ENCODE peak calls at places on chromosomes 12 and 14, in eight cellular contexts. One of them, this sample, is unnamed.

GRCh38 chr12:13114251-13115052 is 11.0 kb upstream of the GSG1 start:
- DNase-seq in neural progenitor cell: peak
- DNase-seq in stimulated activated naive CD8-positive, alpha-beta T cell treated with anti-CD3 and anti-CD28 coated beads, Interleukin-15, amount 100 ng/mL, for 72 hours: no peak
- DNase-seq in HFF-Myc: no peak
- DNase-seq in NT2/D1: no peak
- DNase-seq in stimulated activated CD4-positive, alpha-beta T cell treated with anti-CD3 and anti-CD28 coated beads, Interleukin-12 subunit alpha, Interleukin-12 subunit beta, amount 100 ng/mL, for 24 hours: no peak
- DNase-seq in left colon: no peak
- DNase-seq in fibroblast of gingiva: no peak
- DNase-seq in this sample: no peak

GRCh38 chr12:38411426-38411825 is 94.9 kb downstream of the ALG10B start:
- DNase-seq in left colon: no peak
- DNase-seq in HFF-Myc: no peak
- DNase-seq in stimulated activated naive CD8-positive, alpha-beta T cell treated with anti-CD3 and anti-CD28 coated beads, Interleukin-15, amount 100 ng/mL, for 72 hours: no peak
- DNase-seq in fibroblast of gingiva: no peak
- DNase-seq in neural progenitor cell: no peak
- DNase-seq in stimulated activated CD4-positive, alpha-beta T cell treated with anti-CD3 and anti-CD28 coated beads, Interleukin-12 subunit alpha, Interleukin-12 subunit beta, amount 100 ng/mL, for 24 hours: no peak
- DNase-seq in NT2/D1: no peak
- DNase-seq in this sample: no peak

GRCh38 chr12:50218386-50218785 is 51.2 kb upstream of the CERS5 start:
- DNase-seq in HFF-Myc: no peak
- DNase-seq in stimulated activated CD4-positive, alpha-beta T cell treated with anti-CD3 and anti-CD28 coated beads, Interleukin-12 subunit alpha, Interleukin-12 subunit beta, amount 100 ng/mL, for 24 hours: no peak
- DNase-seq in fibroblast of gingiva: no peak
- DNase-seq in neural progenitor cell: no peak
- DNase-seq in NT2/D1: no peak
- DNase-seq in left colon: no peak
- DNase-seq in stimulated activated naive CD8-positive, alpha-beta T cell treated with anti-CD3 and anti-CD28 coated beads, Interleukin-15, amount 100 ng/mL, for 72 hours: no peak
- DNase-seq in this sample: no peak

GRCh38 chr14:91310620-91311283 is 66.2 kb upstream of the GPR68 start:
- DNase-seq in neural progenitor cell: no peak
- DNase-seq in left colon: no peak
- DNase-seq in HFF-Myc: no peak
- DNase-seq in fibroblast of gingiva: no peak
- DNase-seq in stimulated activated CD4-positive, alpha-beta T cell treated with anti-CD3 and anti-CD28 coated beads, Interleukin-12 subunit alpha, Interleukin-12 subunit beta, amount 100 ng/mL, for 24 hours: no peak
- DNase-seq in NT2/D1: no peak
- DNase-seq in stimulated activated naive CD8-positive, alpha-beta T cell treated with anti-CD3 and anti-CD28 coated beads, Interleukin-15, amount 100 ng/mL, for 72 hours: no peak
- DNase-seq in this sample: no peak

GRCh38 chr12:131833896-131834641 is 5.9 kb downstream of the MMP17 start:
- DNase-seq in HFF-Myc: no peak
- DNase-seq in stimulated activated CD4-positive, alpha-beta T cell treated with anti-CD3 and anti-CD28 coated beads, Interleukin-12 subunit alpha, Interleukin-12 subunit beta, amount 100 ng/mL, for 24 hours: no peak
- DNase-seq in stimulated activated naive CD8-positive, alpha-beta T cell treated with anti-CD3 and anti-CD28 coated beads, Interleukin-15, amount 100 ng/mL, for 72 hours: no peak
- DNase-seq in neural progenitor cell: peak
- DNase-seq in fibroblast of gingiva: no peak
- DNase-seq in left colon: no peak
- DNase-seq in NT2/D1: no peak
- DNase-seq in this sample: no peak

GRCh38 chr14:89298056-89298834 is 118.8 kb downstream of the FOXN3 start:
- DNase-seq in left colon: no peak
- DNase-seq in HFF-Myc: no peak
- DNase-seq in fibroblast of gingiva: no peak
- DNase-seq in stimulated activated naive CD8-positive, alpha-beta T cell treated with anti-CD3 and anti-CD28 coated beads, Interleukin-15, amount 100 ng/mL, for 72 hours: no peak
- DNase-seq in NT2/D1: no peak
- DNase-seq in stimulated activated CD4-positive, alpha-beta T cell treated with anti-CD3 and anti-CD28 coated beads, Interleukin-12 subunit alpha, Interleukin-12 subunit beta, amount 100 ng/mL, for 24 hours: no peak
- DNase-seq in neural progenitor cell: no peak
- DNase-seq in this sample: no peak

GRCh38 chr12:19915392-19916192 is 452.7 kb upstream of the PDE3A start:
- DNase-seq in stimulated activated CD4-positive, alpha-beta T cell treated with anti-CD3 and anti-CD28 coated beads, Interleukin-12 subunit alpha, Interleukin-12 subunit beta, amount 100 ng/mL, for 24 hours: no peak
- DNase-seq in fibroblast of gingiva: peak
- DNase-seq in HFF-Myc: peak
- DNase-seq in neural progenitor cell: peak
- DNase-seq in stimulated activated naive CD8-positive, alpha-beta T cell treated with anti-CD3 and anti-CD28 coated beads, Interleukin-15, amount 100 ng/mL, for 72 hours: no peak
- DNase-seq in left colon: no peak
- DNase-seq in NT2/D1: peak
- DNase-seq in this sample: no peak

GRCh38 chr14:103568952-103569351 is 6.2 kb downstream of the COA8 start:
- DNase-seq in HFF-Myc: no peak
- DNase-seq in fibroblast of gingiva: no peak
- DNase-seq in left colon: no peak
- DNase-seq in stimulated activated naive CD8-positive, alpha-beta T cell treated with anti-CD3 and anti-CD28 coated beads, Interleukin-15, amount 100 ng/mL, for 72 hours: no peak
- DNase-seq in stimulated activated CD4-positive, alpha-beta T cell treated with anti-CD3 and anti-CD28 coated beads, Interleukin-12 subunit alpha, Interleukin-12 subunit beta, amount 100 ng/mL, for 24 hours: no peak
- DNase-seq in neural progenitor cell: no peak
- DNase-seq in NT2/D1: no peak
- DNase-seq in this sample: no peak

GRCh38 chr14:69428289-69428998 is 30.0 kb downstream of the SLC39A9 start:
- DNase-seq in neural progenitor cell: no peak
- DNase-seq in left colon: no peak
- DNase-seq in HFF-Myc: no peak
- DNase-seq in stimulated activated naive CD8-positive, alpha-beta T cell treated with anti-CD3 and anti-CD28 coated beads, Interleukin-15, amount 100 ng/mL, for 72 hours: no peak
- DNase-seq in NT2/D1: no peak
- DNase-seq in fibroblast of gingiva: no peak
- DNase-seq in stimulated activated CD4-positive, alpha-beta T cell treated with anti-CD3 and anti-CD28 coated beads, Interleukin-12 subunit alpha, Interleukin-12 subunit beta, amount 100 ng/mL, for 24 hours: no peak
- DNase-seq in this sample: no peak

GRCh38 chr12:34406996-34407300 is 384.7 kb downstream of the ALG10 start:
- DNase-seq in stimulated activated naive CD8-positive, alpha-beta T cell treated with anti-CD3 and anti-CD28 coated beads, Interleukin-15, amount 100 ng/mL, for 72 hours: no peak
- DNase-seq in fibroblast of gingiva: no peak
- DNase-seq in NT2/D1: no peak
- DNase-seq in HFF-Myc: no peak
- DNase-seq in stimulated activated CD4-positive, alpha-beta T cell treated with anti-CD3 and anti-CD28 coated beads, Interleukin-12 subunit alpha, Interleukin-12 subunit beta, amount 100 ng/mL, for 24 hours: no peak
- DNase-seq in neural progenitor cell: no peak
- DNase-seq in left colon: no peak
- DNase-seq in this sample: no peak

GRCh38 chr12:105212431-105212830 is 23.5 kb downstream of the APPL2 start:
- DNase-seq in stimulated activated CD4-positive, alpha-beta T cell treated with anti-CD3 and anti-CD28 coated beads, Interleukin-12 subunit alpha, Interleukin-12 subunit beta, amount 100 ng/mL, for 24 hours: no peak
- DNase-seq in NT2/D1: no peak
- DNase-seq in stimulated activated naive CD8-positive, alpha-beta T cell treated with anti-CD3 and anti-CD28 coated beads, Interleukin-15, amount 100 ng/mL, for 72 hours: no peak
- DNase-seq in left colon: no peak
- DNase-seq in neural progenitor cell: no peak
- DNase-seq in HFF-Myc: no peak
- DNase-seq in fibroblast of gingiva: peak
- DNase-seq in this sample: no peak

GRCh38 chr12:110436231-110436630 is 13.9 kb downstream of the ARPC3 start:
- DNase-seq in HFF-Myc: no peak
- DNase-seq in stimulated activated CD4-positive, alpha-beta T cell treated with anti-CD3 and anti-CD28 coated beads, Interleukin-12 subunit alpha, Interleukin-12 subunit beta, amount 100 ng/mL, for 24 hours: no peak
- DNase-seq in fibroblast of gingiva: no peak
- DNase-seq in left colon: no peak
- DNase-seq in stimulated activated naive CD8-positive, alpha-beta T cell treated with anti-CD3 and anti-CD28 coated beads, Interleukin-15, amount 100 ng/mL, for 72 hours: no peak
- DNase-seq in neural progenitor cell: no peak
- DNase-seq in NT2/D1: no peak
- DNase-seq in this sample: no peak

GRCh38 chr12:121990692-121991603 is 30.7 kb upstream of the BCL7A start:
- DNase-seq in left colon: no peak
- DNase-seq in stimulated activated naive CD8-positive, alpha-beta T cell treated with anti-CD3 and anti-CD28 coated beads, Interleukin-15, amount 100 ng/mL, for 72 hours: peak
- DNase-seq in stimulated activated CD4-positive, alpha-beta T cell treated with anti-CD3 and anti-CD28 coated beads, Interleukin-12 subunit alpha, Interleukin-12 subunit beta, amount 100 ng/mL, for 24 hours: peak
- DNase-seq in HFF-Myc: peak
- DNase-seq in neural progenitor cell: no peak
- DNase-seq in NT2/D1: no peak
- DNase-seq in fibroblast of gingiva: peak
- DNase-seq in this sample: no peak

GRCh38 chr12:109833307-109834189 is at the start of gene TRPV4:
- DNase-seq in stimulated activated CD4-positive, alpha-beta T cell treated with anti-CD3 and anti-CD28 coated beads, Interleukin-12 subunit alpha, Interleukin-12 subunit beta, amount 100 ng/mL, for 24 hours: no peak
- DNase-seq in neural progenitor cell: peak
- DNase-seq in fibroblast of gingiva: peak
- DNase-seq in stimulated activated naive CD8-positive, alpha-beta T cell treated with anti-CD3 and anti-CD28 coated beads, Interleukin-15, amount 100 ng/mL, for 72 hours: no peak
- DNase-seq in HFF-Myc: no peak
- DNase-seq in left colon: no peak
- DNase-seq in NT2/D1: peak
- DNase-seq in this sample: no peak

GRCh38 chr12:13347241-13348043 is 150.9 kb downstream of the EMP1 start:
- DNase-seq in HFF-Myc: peak
- DNase-seq in stimulated activated naive CD8-positive, alpha-beta T cell treated with anti-CD3 and anti-CD28 coated beads, Interleukin-15, amount 100 ng/mL, for 72 hours: peak
- DNase-seq in fibroblast of gingiva: peak
- DNase-seq in NT2/D1: no peak
- DNase-seq in left colon: no peak
- DNase-seq in neural progenitor cell: no peak
- DNase-seq in stimulated activated CD4-positive, alpha-beta T cell treated with anti-CD3 and anti-CD28 coated beads, Interleukin-12 subunit alpha, Interleukin-12 subunit beta, amount 100 ng/mL, for 24 hours: peak
- DNase-seq in this sample: no peak

GRCh38 chr12:6703631-6704030 is 3.0 kb upstream of the PIANP start:
- DNase-seq in fibroblast of gingiva: no peak
- DNase-seq in HFF-Myc: no peak
- DNase-seq in stimulated activated naive CD8-positive, alpha-beta T cell treated with anti-CD3 and anti-CD28 coated beads, Interleukin-15, amount 100 ng/mL, for 72 hours: no peak
- DNase-seq in left colon: no peak
- DNase-seq in neural progenitor cell: peak
- DNase-seq in NT2/D1: no peak
- DNase-seq in stimulated activated CD4-positive, alpha-beta T cell treated with anti-CD3 and anti-CD28 coated beads, Interleukin-12 subunit alpha, Interleukin-12 subunit beta, amount 100 ng/mL, for 24 hours: no peak
- DNase-seq in this sample: no peak

GRCh38 chr14:52835122-52835903 is 43.9 kb upstream of the GNPNAT1 start:
- DNase-seq in stimulated activated naive CD8-positive, alpha-beta T cell treated with anti-CD3 and anti-CD28 coated beads, Interleukin-15, amount 100 ng/mL, for 72 hours: no peak
- DNase-seq in stimulated activated CD4-positive, alpha-beta T cell treated with anti-CD3 and anti-CD28 coated beads, Interleukin-12 subunit alpha, Interleukin-12 subunit beta, amount 100 ng/mL, for 24 hours: no peak
- DNase-seq in NT2/D1: peak
- DNase-seq in HFF-Myc: no peak
- DNase-seq in left colon: no peak
- DNase-seq in neural progenitor cell: peak
- DNase-seq in fibroblast of gingiva: peak
- DNase-seq in this sample: no peak

GRCh38 chr12:39958377-39958776 is 147.5 kb downstream of the SLC2A13 start:
- DNase-seq in stimulated activated naive CD8-positive, alpha-beta T cell treated with anti-CD3 and anti-CD28 coated beads, Interleukin-15, amount 100 ng/mL, for 72 hours: no peak
- DNase-seq in stimulated activated CD4-positive, alpha-beta T cell treated with anti-CD3 and anti-CD28 coated beads, Interleukin-12 subunit alpha, Interleukin-12 subunit beta, amount 100 ng/mL, for 24 hours: no peak
- DNase-seq in NT2/D1: no peak
- DNase-seq in neural progenitor cell: peak
- DNase-seq in HFF-Myc: no peak
- DNase-seq in left colon: no peak
- DNase-seq in fibroblast of gingiva: no peak
- DNase-seq in this sample: no peak

GRCh38 chr14:94447986-94448808 is 4.4 kb downstream of the SERPINA11 start:
- DNase-seq in fibroblast of gingiva: no peak
- DNase-seq in NT2/D1: no peak
- DNase-seq in stimulated activated CD4-positive, alpha-beta T cell treated with anti-CD3 and anti-CD28 coated beads, Interleukin-12 subunit alpha, Interleukin-12 subunit beta, amount 100 ng/mL, for 24 hours: no peak
- DNase-seq in neural progenitor cell: no peak
- DNase-seq in HFF-Myc: no peak
- DNase-seq in left colon: no peak
- DNase-seq in stimulated activated naive CD8-positive, alpha-beta T cell treated with anti-CD3 and anti-CD28 coated beads, Interleukin-15, amount 100 ng/mL, for 72 hours: no peak
- DNase-seq in this sample: no peak

GRCh38 chr14:30673071-30673470 is 51.0 kb downstream of the SCFD1 start:
- DNase-seq in stimulated activated CD4-positive, alpha-beta T cell treated with anti-CD3 and anti-CD28 coated beads, Interleukin-12 subunit alpha, Interleukin-12 subunit beta, amount 100 ng/mL, for 24 hours: no peak
- DNase-seq in fibroblast of gingiva: peak
- DNase-seq in stimulated activated naive CD8-positive, alpha-beta T cell treated with anti-CD3 and anti-CD28 coated beads, Interleukin-15, amount 100 ng/mL, for 72 hours: no peak
- DNase-seq in neural progenitor cell: no peak
- DNase-seq in HFF-Myc: no peak
- DNase-seq in NT2/D1: no peak
- DNase-seq in left colon: no peak
- DNase-seq in this sample: no peak

GRCh38 chr12:6584293-6584692 is 16.2 kb upstream of the NOP2 start:
- DNase-seq in neural progenitor cell: no peak
- DNase-seq in fibroblast of gingiva: no peak
- DNase-seq in stimulated activated CD4-positive, alpha-beta T cell treated with anti-CD3 and anti-CD28 coated beads, Interleukin-12 subunit alpha, Interleukin-12 subunit beta, amount 100 ng/mL, for 24 hours: no peak
- DNase-seq in left colon: no peak
- DNase-seq in stimulated activated naive CD8-positive, alpha-beta T cell treated with anti-CD3 and anti-CD28 coated beads, Interleukin-15, amount 100 ng/mL, for 72 hours: no peak
- DNase-seq in NT2/D1: no peak
- DNase-seq in HFF-Myc: no peak
- DNase-seq in this sample: no peak

GRCh38 chr12:109723311-109723791 is 9.7 kb downstream of the FAM222A start:
- DNase-seq in HFF-Myc: no peak
- DNase-seq in neural progenitor cell: no peak
- DNase-seq in stimulated activated CD4-positive, alpha-beta T cell treated with anti-CD3 and anti-CD28 coated beads, Interleukin-12 subunit alpha, Interleukin-12 subunit beta, amount 100 ng/mL, for 24 hours: no peak
- DNase-seq in left colon: peak
- DNase-seq in NT2/D1: no peak
- DNase-seq in stimulated activated naive CD8-positive, alpha-beta T cell treated with anti-CD3 and anti-CD28 coated beads, Interleukin-15, amount 100 ng/mL, for 72 hours: no peak
- DNase-seq in fibroblast of gingiva: no peak
- DNase-seq in this sample: no peak

GRCh38 chr12:68639396-68639767 is 28.7 kb downstream of the RAP1B start:
- DNase-seq in stimulated activated naive CD8-positive, alpha-beta T cell treated with anti-CD3 and anti-CD28 coated beads, Interleukin-15, amount 100 ng/mL, for 72 hours: no peak
- DNase-seq in fibroblast of gingiva: no peak
- DNase-seq in NT2/D1: no peak
- DNase-seq in left colon: no peak
- DNase-seq in stimulated activated CD4-positive, alpha-beta T cell treated with anti-CD3 and anti-CD28 coated beads, Interleukin-12 subunit alpha, Interleukin-12 subunit beta, amount 100 ng/mL, for 24 hours: no peak
- DNase-seq in HFF-Myc: no peak
- DNase-seq in neural progenitor cell: no peak
- DNase-seq in this sample: no peak

GRCh38 chr12:7959278-7960063 is 23.5 kb upstream of the SLC2A3 start:
- DNase-seq in HFF-Myc: no peak
- DNase-seq in neural progenitor cell: peak
- DNase-seq in stimulated activated naive CD8-positive, alpha-beta T cell treated with anti-CD3 and anti-CD28 coated beads, Interleukin-15, amount 100 ng/mL, for 72 hours: peak
- DNase-seq in stimulated activated CD4-positive, alpha-beta T cell treated with anti-CD3 and anti-CD28 coated beads, Interleukin-12 subunit alpha, Interleukin-12 subunit beta, amount 100 ng/mL, for 24 hours: peak
- DNase-seq in fibroblast of gingiva: no peak
- DNase-seq in left colon: no peak
- DNase-seq in NT2/D1: peak
- DNase-seq in this sample: peak

This sample was measured in immature natural killer cell.